ENCODE peak calls at places on chromosome 11, in four cellular contexts. U, L, X and M are unnamed samples.
A peak's percentile ranks its signal among the peaks of the same experiment; 100 is the strongest.

GRCh38 chr11:118849825-118850224 is 33.9 kb upstream of the CXCR5 start:
- DNase-seq in L (no peak), U (no peak), X (no peak), M (no peak)

GRCh38 chr11:1628506-1629325 is 859 bp upstream of the KRTAP5-5 start:
- DNase-seq in U (no peak), X (peak; percentile 21), L (peak; percentile 59), M (peak; percentile 89)

GRCh38 chr11:35404397-35404775 is 15.0 kb downstream of the SLC1A2 start:
- DNase-seq in X (peak; percentile 18), L (peak; percentile 52), U (no peak), M (peak; percentile 49)

GRCh38 chr11:102494216-102494615 is 36.3 kb downstream of the MMP7 start:
- DNase-seq in L (no peak), U (no peak), X (peak; percentile 94), M (no peak)

GRCh38 chr11:17412488-17413180 is 24.2 kb upstream of the KCNJ11 start:
- DNase-seq in L (no peak), U (no peak), X (no peak), M (no peak)

GRCh38 chr11:4680341-4680740 is 17.3 kb downstream of the OR51E2 start:
- DNase-seq in L (no peak), U (no peak), X (no peak), M (no peak)

GRCh38 chr11:128667873-128668272 is 26.0 kb upstream of the FLI1 start:
- DNase-seq in L (no peak), U (no peak), X (no peak), M (no peak)

GRCh38 chr11:34988294-34989255 is 72.2 kb downstream of the PDHX start:
- DNase-seq in U (no peak), L (no peak), X (no peak), M (no peak)

GRCh38 chr11:77096591-77097019 is 6.0 kb upstream of the OMP start:
- DNase-seq in X (no peak), U (no peak), L (no peak), M (no peak)

GRCh38 chr11:128630367-128631230 is 43.2 kb upstream of the ETS1 start:
- DNase-seq in L (peak; percentile 81), X (peak; percentile 62), U (peak; percentile 89), M (peak; percentile 78)

GRCh38 chr11:22711880-22712279 is 45.5 kb downstream of the GAS2 start:
- DNase-seq in X (no peak), L (no peak), U (no peak), M (no peak)

GRCh38 chr11:88292156-88292844 is 45.2 kb downstream of the CTSC start:
- DNase-seq in U (no peak), L (no peak), X (peak; percentile 6), M (no peak)

GRCh38 chr11:116651098-116651756 is 121.6 kb downstream of the BUD13 start:
- DNase-seq in X (no peak), L (peak; percentile 30), U (no peak), M (no peak)

GRCh38 chr11:134332189-134332631 is 422 bp downstream of the GLB1L2 start:
- DNase-seq in U (no peak), X (no peak), L (peak; percentile 47), M (peak; percentile 49)

DNA sequence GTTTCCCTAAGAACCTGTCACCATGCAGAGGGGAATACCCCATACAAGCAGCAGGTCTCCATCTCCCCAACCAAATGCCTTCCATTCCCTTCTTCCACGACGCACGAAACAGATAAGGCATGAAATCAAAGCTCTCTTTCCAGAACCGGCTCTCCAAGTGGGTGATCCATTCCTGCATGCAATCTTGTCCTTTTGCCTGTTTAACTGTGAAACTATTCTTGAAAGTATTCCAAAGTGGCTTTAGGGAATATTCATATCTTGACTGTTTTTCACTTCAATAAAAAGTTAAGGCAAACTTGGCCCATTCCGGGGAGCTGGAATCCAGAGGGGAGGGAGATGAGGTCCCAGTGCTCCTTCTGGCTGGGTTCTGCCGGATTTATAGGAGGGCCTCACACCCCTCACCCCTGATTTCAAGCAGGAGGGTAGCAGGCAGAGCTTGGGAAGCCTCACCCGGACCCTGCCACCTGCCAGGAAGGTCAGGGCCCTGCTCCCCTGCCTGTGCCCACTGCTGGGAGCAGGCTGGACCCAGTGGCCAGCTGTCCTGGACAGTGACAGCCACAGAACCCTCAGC is 60.9 kb downstream of the SCGB1A1 start:
- DNase-seq in L (no peak), X (no peak), U (no peak), M (no peak)
- TF ChIP-seq FOXM1 in L (no peak), X (no peak), U (no peak), M (no peak)

GRCh38 chr11:74330065-74330858 is 18.8 kb upstream of the P4HA3 start:
- DNase-seq in L (no peak), U (no peak), X (no peak), M (no peak)
- TF ChIP-seq FOXK2 in L (no peak), U (no peak), X (no peak), M (no peak)

DNA sequence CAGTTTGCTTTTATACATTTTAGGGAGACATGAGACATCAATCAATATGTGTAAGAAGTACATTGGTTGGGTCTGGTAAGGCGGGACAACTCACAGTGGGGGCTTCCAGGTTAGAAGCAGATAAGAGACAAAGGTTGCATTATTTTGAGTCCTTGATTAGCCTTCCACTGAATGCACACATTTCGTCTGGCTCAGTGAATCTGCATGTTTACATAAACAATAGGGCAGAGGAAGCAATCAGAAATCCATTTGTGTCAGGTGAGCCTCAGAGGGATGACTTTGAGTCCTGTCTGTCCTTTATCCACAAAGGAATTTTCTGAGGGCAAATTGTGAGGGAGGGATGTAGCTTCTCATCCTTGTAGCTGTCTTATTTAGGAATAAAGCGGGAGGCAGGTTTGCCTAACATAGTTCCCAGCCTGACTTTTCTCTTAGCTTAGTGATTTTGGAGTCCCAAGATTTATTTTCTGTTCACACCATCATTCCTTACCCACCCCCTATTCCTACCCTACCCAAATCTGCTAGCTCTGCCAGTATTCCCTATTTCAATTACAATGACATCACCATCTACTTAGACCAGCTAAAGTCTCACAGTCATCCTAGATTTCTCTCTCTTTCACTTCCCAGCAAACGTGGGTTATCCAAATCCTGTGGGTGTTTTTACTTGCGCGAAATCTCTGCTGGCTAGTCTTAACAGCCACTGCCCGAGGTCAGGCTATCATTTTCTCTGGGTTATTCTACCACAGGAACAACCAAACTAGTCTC is 2.9 kb downstream of the SC5D start:
- DNase-seq in L (no peak), U (no peak), X (peak; percentile 52), M (no peak)
- TF ChIP-seq FOXM1 in L (no peak), U (no peak), X (no peak), M (no peak)

GRCh38 chr11:71215372-71215965 is 36.9 kb downstream of the SHANK2 start:
- DNase-seq in U (no peak), L (no peak), X (no peak), M (no peak)
- TF ChIP-seq FOXK2 in U (no peak), L (no peak), X (no peak), M (no peak)

DNA sequence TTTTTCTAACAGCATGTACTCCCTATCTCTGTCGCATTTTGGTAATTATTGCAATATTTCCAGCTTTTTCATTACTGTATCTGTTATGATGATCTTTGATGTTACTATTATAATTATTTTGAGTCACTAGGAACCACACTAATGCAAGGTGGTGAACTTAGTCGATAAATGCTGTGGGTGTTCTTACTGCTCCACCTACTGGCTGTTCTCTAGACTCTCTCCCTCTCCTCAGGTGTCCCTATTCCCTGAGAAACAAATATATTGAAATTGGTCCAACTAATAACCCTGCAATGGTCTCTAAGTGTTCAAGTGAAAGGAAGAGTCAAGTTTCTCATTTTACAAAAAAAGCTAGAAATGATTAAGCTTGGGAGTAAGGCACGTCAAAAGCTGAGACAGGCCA is 10.5 kb downstream of the ARL14EP start:
- DNase-seq in L (peak; percentile 10), U (no peak), X (peak; percentile 15), M (no peak)
- TF ChIP-seq FOXM1 in L (no peak), U (no peak), X (no peak), M (no peak)

DNA sequence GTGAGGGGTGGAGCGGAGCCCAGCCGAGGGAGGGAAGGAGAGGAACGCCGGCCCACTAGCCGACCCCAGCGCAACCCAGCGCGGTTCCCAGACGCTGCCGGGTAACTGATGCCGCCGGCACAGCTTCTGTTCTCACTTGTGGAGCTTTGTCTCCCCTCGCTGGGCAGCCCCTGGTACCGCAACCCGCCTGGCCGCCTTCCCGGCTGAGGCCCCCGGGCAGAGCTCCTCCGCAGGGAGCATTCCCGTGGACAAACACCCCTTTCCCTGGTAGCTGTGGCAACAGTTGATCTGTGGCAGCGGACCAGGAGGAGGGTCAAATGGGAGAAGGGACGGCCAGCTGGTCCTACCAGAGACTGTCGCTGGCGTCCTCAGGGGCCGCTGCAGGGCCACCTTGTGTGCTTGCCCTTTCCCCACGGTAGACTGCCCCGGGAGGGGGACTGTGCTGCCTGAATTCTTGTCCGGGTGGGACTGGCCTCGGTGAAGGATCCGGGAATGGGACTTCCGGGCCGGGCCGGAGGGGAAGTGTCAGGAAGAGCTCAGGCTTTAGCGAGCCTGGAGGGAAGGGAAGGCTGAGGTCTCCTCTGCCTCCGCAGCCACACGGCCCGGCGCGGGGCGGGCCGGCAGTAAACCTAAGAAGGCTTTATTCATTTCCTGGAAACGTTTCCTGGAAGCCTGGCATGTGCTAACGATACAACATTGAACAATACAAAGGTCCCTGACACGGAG is 468.0 kb downstream of the OPCML start:
- DNase-seq in L (peak; percentile 8), U (no peak), X (peak; percentile 16), M (peak; percentile 46)
- TF ChIP-seq FOXK2 in L (no peak), U (no peak), X (no peak), M (no peak)

GRCh38 chr11:47724041-47724729 is 9.0 kb upstream of the AGBL2 start:
- DNase-seq in X (peak; percentile 98), U (no peak), L (peak; percentile 20), M (no peak)
- TF ChIP-seq FOXM1 in X (no peak), U (no peak), L (no peak), M (no peak)